ENCODE peak calls at places on chromosome 14, in seven cellular contexts. S is fibroblast of lung, Q is cardiac fibroblast, T is SK-N-SH, D is AG08395, R is iPS-NIHi11, C is NCI-H1694 treated with DMSO at 0.1 percent for 48 hours. U is an unnamed sample.

GRCh38 chr14:28766505-28767238 is at the start of gene FOXG1:
- DNase-seq in D (no peak), S (peak), C (peak), T (peak), Q (peak), R (peak), U (peak)

GRCh38 chr14:75126679-75127473 is at the start of gene NEK9:
- DNase-seq in S (peak), C (peak), R (peak), D (peak), Q (peak), T (peak), U (peak)

GRCh38 chr14:101174980-101175606 is 271.6 kb upstream of the RTL1 start:
- DNase-seq in T (peak), Q (no peak), S (no peak), R (no peak), C (no peak), D (no peak), U (no peak)

GRCh38 chr14:73713206-73713803 is 879 bp downstream of the PNMA1 start:
- DNase-seq in T (no peak), S (no peak), Q (no peak), D (no peak), C (peak), R (no peak), U (peak)

GRCh38 chr14:36771256-36771655 is 109.6 kb downstream of the PAX9 start:
- DNase-seq in C (no peak), S (no peak), D (no peak), R (no peak), T (no peak), Q (no peak), U (no peak)

GRCh38 chr14:33941727-33942126 is 9.1 kb downstream of the EGLN3 start:
- DNase-seq in C (no peak), T (no peak), S (no peak), D (no peak), R (no peak), Q (no peak), U (no peak)

GRCh38 chr14:19878029-19878642 is 3.2 kb downstream of the OR4K2 start:
- DNase-seq in C (peak), S (no peak), D (no peak), R (no peak), Q (no peak), T (peak), U (no peak)

GRCh38 chr14:35808076-35808657 is 928 bp downstream of the RALGAPA1 start:
- DNase-seq in D (no peak), S (peak), C (no peak), R (peak), T (no peak), Q (no peak), U (peak)

GRCh38 chr14:68139466-68140110 is 320.0 kb downstream of the RAD51B start:
- DNase-seq in T (no peak), S (no peak), Q (no peak), D (no peak), R (no peak), C (no peak), U (no peak)

GRCh38 chr14:51603495-51603894 is 48.2 kb upstream of the FRMD6 start:
- DNase-seq in S (no peak), D (no peak), T (no peak), C (no peak), Q (peak), R (no peak), U (no peak)

GRCh38 chr14:93045211-93045674 is 70.5 kb downstream of the ITPK1 start:
- DNase-seq in S (peak), T (no peak), D (no peak), C (no peak), Q (peak), R (peak), U (peak)

GRCh38 chr14:61663312-61663974 is 31.9 kb upstream of the HIF1A start:
- DNase-seq in T (no peak), D (no peak), R (no peak), C (no peak), S (no peak), Q (no peak), U (no peak)

GRCh38 chr14:69956970-69957369 is 77.8 kb downstream of the SMOC1 start:
- DNase-seq in R (no peak), C (peak), D (no peak), T (no peak), Q (no peak), S (no peak), U (no peak)

GRCh38 chr14:26863736-26864135 is 265.9 kb upstream of the NOVA1 start:
- DNase-seq in R (no peak), T (no peak), C (no peak), Q (peak), D (peak), S (peak), U (no peak)

GRCh38 chr14:47442206-47442605 is 233.2 kb downstream of the MDGA2 start:
- DNase-seq in C (no peak), T (no peak), D (no peak), S (peak), R (peak), Q (peak), U (peak)

GRCh38 chr14:76836029-76836630 is 9.9 kb downstream of the LRRC74A start:
- DNase-seq in D (no peak), R (no peak), S (no peak), Q (no peak), C (no peak), T (no peak), U (no peak)

GRCh38 chr14:78327426-78328210 is 157.4 kb downstream of the NRXN3 start:
- DNase-seq in D (no peak), C (no peak), R (no peak), S (peak), T (no peak), Q (no peak), U (no peak)

GRCh38 chr14:101242442-101243385 is 318.6 kb upstream of the DIO3 start:
- DNase-seq in C (no peak), T (peak), S (no peak), Q (no peak), D (no peak), R (no peak), U (peak)

GRCh38 chr14:50062438-50063039 is 53.8 kb downstream of the VCPKMT start:
- DNase-seq in Q (peak), D (peak), C (no peak), R (no peak), S (peak), T (peak), U (peak)

GRCh38 chr14:88986146-88986841 is 161.8 kb downstream of the TTC8 start:
- DNase-seq in D (peak), R (no peak), S (peak), T (peak), C (no peak), Q (peak), U (no peak)

GRCh38 chr14:73759183-73759713 is 45.1 kb upstream of the PNMA1 start:
- DNase-seq in Q (peak), R (peak), S (peak), C (peak), T (peak), D (peak), U (peak)

GRCh38 chr14:104690266-104690711 is 871 bp downstream of the INF2 start:
- DNase-seq in C (no peak), D (no peak), S (no peak), R (no peak), T (no peak), Q (no peak), U (no peak)

GRCh38 chr14:104395941-104396681 is 183.5 kb upstream of the C14orf180 start:
- DNase-seq in Q (no peak), S (no peak), D (no peak), T (no peak), R (no peak), C (no peak), U (peak)

GRCh38 chr14:49621114-49621881 is 699 bp downstream of the MGAT2 start:
- DNase-seq in T (peak), Q (peak), S (peak), R (no peak), C (no peak), D (peak), U (peak)

GRCh38 chr14:98512501-98513251 is 759.3 kb downstream of the BCL11B start:
- DNase-seq in T (no peak), C (no peak), D (no peak), R (no peak), Q (no peak), S (no peak), U (no peak)

GRCh38 chr14:84544486-84544885 is 985.5 kb upstream of the FLRT2 start:
- DNase-seq in T (no peak), C (no peak), S (no peak), R (no peak), D (no peak), Q (no peak), U (no peak)

GRCh38 chr14:51609251-51609986 is 42.3 kb upstream of the FRMD6 start:
- DNase-seq in T (no peak), C (no peak), D (no peak), R (no peak), Q (peak), S (peak), U (no peak)

GRCh38 chr14:92945959-92946846 is 23.3 kb downstream of the CHGA start:
- DNase-seq in C (no peak), D (no peak), R (no peak), S (peak), Q (peak), T (peak), U (no peak)

GRCh38 chr14:59482471-59483331 is 1.5 kb downstream of the L3HYPDH start:
- DNase-seq in S (peak), C (no peak), T (no peak), D (peak), R (no peak), Q (peak), U (no peak)

GRCh38 chr14:44649056-44649455 is 142.0 kb upstream of the FSCB start:
- DNase-seq in D (no peak), T (no peak), C (no peak), Q (no peak), S (no peak), R (no peak), U (no peak)

GRCh38 chr14:26394114-26394855 is 203.5 kb downstream of the NOVA1 start:
- DNase-seq in Q (peak), S (peak), T (peak), C (peak), R (no peak), D (peak), U (no peak)

U was measured in H7.